ENCODE peak calls at places on chromosomes 2 and 18, in four cellular contexts. One of them, this sample, is unnamed. For H3K36me3 and H3K27me3, the result is how much of the 10 kb centered on the place peaks cover.

GRCh38 chr2:133138693-133139092 is 429.6 kb downstream of the NCKAP5 start:
- DNase-seq in IMR-90: no peak
- DNase-seq in colonic mucosa: no peak
- DNase-seq in lower lobe of right lung: no peak
- DNase-seq in this sample: no peak

GRCh38 chr2:85577063-85577385 is 362 bp upstream of the VAMP8 start:
- DNase-seq in IMR-90: no peak
- DNase-seq in colonic mucosa: no peak
- DNase-seq in lower lobe of right lung: no peak
- DNase-seq in this sample: no peak

GRCh38 chr2:36541891-36542595 is 55.9 kb downstream of the FEZ2 start:
- DNase-seq in IMR-90: no peak
- DNase-seq in colonic mucosa: no peak
- DNase-seq in lower lobe of right lung: no peak
- DNase-seq in this sample: no peak

GRCh38 chr2:160054984-160055725 is 7.3 kb downstream of the PLA2R1 start:
- DNase-seq in IMR-90: no peak
- DNase-seq in colonic mucosa: no peak
- DNase-seq in lower lobe of right lung: no peak
- DNase-seq in this sample: no peak

GRCh38 chr2:35099345-35099744 is 1256.2 kb upstream of the CRIM1 start:
- DNase-seq in IMR-90: no peak
- DNase-seq in colonic mucosa: no peak
- DNase-seq in lower lobe of right lung: no peak
- DNase-seq in this sample: no peak

GRCh38 chr2:69594341-69594740 is 49.2 kb downstream of the AAK1 start:
- DNase-seq in IMR-90: peak
- DNase-seq in colonic mucosa: no peak
- DNase-seq in lower lobe of right lung: no peak
- DNase-seq in this sample: no peak

GRCh38 chr2:196453613-196454047 is 185.9 kb upstream of the CCDC150 start:
- DNase-seq in IMR-90: peak
- DNase-seq in colonic mucosa: peak
- DNase-seq in lower lobe of right lung: no peak
- DNase-seq in this sample: peak

GRCh38 chr2:97748397-97748796 is 35.0 kb downstream of the ZAP70 start:
- DNase-seq in IMR-90: no peak
- DNase-seq in colonic mucosa: no peak
- DNase-seq in lower lobe of right lung: no peak
- DNase-seq in this sample: peak

GRCh38 chr2:182142062-182142461 is 156.4 kb downstream of the PPP1R1C start:
- DNase-seq in IMR-90: no peak
- DNase-seq in colonic mucosa: no peak
- DNase-seq in lower lobe of right lung: no peak
- DNase-seq in this sample: no peak

GRCh38 chr18:7876354-7876753 is 309.2 kb downstream of the PTPRM start:
- DNase-seq in IMR-90: no peak
- DNase-seq in colonic mucosa: no peak
- DNase-seq in lower lobe of right lung: no peak
- DNase-seq in this sample: no peak

GRCh38 chr2:159615936-159616733 is at the start of gene BAZ2B:
- DNase-seq in IMR-90: peak
- DNase-seq in colonic mucosa: peak
- DNase-seq in lower lobe of right lung: no peak
- DNase-seq in this sample: peak

GRCh38 chr2:26727641-26728561 is 35.4 kb downstream of the KCNK3 start:
- DNase-seq in IMR-90: no peak
- DNase-seq in colonic mucosa: no peak
- DNase-seq in lower lobe of right lung: no peak
- DNase-seq in this sample: no peak

GRCh38 chr2:182694189-182694588 is 21.9 kb upstream of the DNAJC10 start:
- DNase-seq in IMR-90: no peak
- DNase-seq in colonic mucosa: no peak
- DNase-seq in lower lobe of right lung: no peak
- DNase-seq in this sample: no peak

DNA sequence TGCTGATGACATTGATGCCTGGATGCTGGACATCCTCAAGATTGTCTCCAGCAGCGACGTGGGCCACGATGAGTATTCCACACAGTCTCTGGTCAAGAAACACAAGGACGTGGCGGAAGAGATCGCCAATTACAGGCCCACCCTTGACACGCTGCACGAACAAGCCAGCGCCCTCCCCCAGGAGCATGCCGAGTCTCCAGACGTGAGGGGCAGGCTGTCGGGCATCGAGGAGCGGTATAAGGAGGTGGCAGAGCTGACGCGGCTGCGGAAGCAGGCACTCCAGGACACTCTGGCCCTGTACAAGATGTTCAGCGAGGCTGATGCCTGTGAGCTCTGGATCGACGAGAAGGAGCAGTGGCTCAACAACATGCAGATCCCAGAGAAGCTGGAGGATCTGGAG is 94.1 kb upstream of the EML6 start:
- DNase-seq in IMR-90: no peak
- DNase-seq in colonic mucosa: no peak
- DNase-seq in lower lobe of right lung: no peak
- DNase-seq in this sample: no peak
- H3K36me3 ChIP-seq in IMR-90: half or more
- H3K36me3 ChIP-seq in colonic mucosa: under half
- H3K36me3 ChIP-seq in lower lobe of right lung: half or more
- H3K36me3 ChIP-seq in this sample: half or more

GRCh38 chr2:105769504-105769903 is 24.8 kb downstream of the NCK2 start:
- DNase-seq in IMR-90: no peak
- DNase-seq in colonic mucosa: no peak
- DNase-seq in lower lobe of right lung: no peak
- DNase-seq in this sample: no peak
- TF ChIP-seq CTCF in IMR-90: no peak
- TF ChIP-seq CTCF in colonic mucosa: no peak
- TF ChIP-seq CTCF in lower lobe of right lung: peak
- TF ChIP-seq CTCF in this sample: no peak

GRCh38 chr18:50039736-50040135 is 155.2 kb downstream of the MYO5B start:
- DNase-seq in IMR-90: no peak
- DNase-seq in colonic mucosa: no peak
- DNase-seq in lower lobe of right lung: no peak
- DNase-seq in this sample: no peak
- H3K27me3 ChIP-seq in IMR-90: under half
- H3K27me3 ChIP-seq in colonic mucosa: under half
- H3K27me3 ChIP-seq in lower lobe of right lung: under half
- H3K27me3 ChIP-seq in this sample: under half

GRCh38 chr2:219214141-219214540 is 4.6 kb downstream of the ABCB6 start:
- DNase-seq in IMR-90: no peak
- DNase-seq in colonic mucosa: no peak
- DNase-seq in lower lobe of right lung: no peak
- DNase-seq in this sample: no peak
- H3K36me3 ChIP-seq in IMR-90: half or more
- H3K36me3 ChIP-seq in colonic mucosa: under half
- H3K36me3 ChIP-seq in lower lobe of right lung: under half
- H3K36me3 ChIP-seq in this sample: half or more

DNA sequence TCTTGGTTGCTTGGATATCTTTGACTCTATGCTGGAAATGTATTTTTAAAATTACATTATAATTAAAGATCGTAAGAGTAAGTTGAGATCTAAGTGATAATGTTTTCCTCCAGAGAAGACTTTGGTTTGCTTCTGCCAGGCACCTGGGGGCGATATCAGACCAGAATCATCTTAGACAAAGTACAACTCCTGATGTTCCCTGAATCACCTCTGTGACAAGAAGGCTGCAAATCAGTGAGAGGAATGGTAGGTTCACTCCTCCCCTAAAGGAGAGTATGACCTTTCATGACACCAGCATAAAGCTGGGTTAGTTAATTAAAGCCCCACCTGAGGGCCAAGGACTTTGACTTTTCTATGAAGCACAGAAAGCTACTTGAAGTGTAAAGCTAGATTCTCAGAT is 114.4 kb upstream of the DTNA start:
- DNase-seq in IMR-90: peak
- DNase-seq in colonic mucosa: no peak
- DNase-seq in lower lobe of right lung: no peak
- DNase-seq in this sample: no peak
- TF ChIP-seq CTCF in IMR-90: peak
- TF ChIP-seq CTCF in colonic mucosa: no peak
- TF ChIP-seq CTCF in lower lobe of right lung: peak
- TF ChIP-seq CTCF in this sample: no peak

GRCh38 chr2:193467276-193467987 is 1272.7 kb upstream of the TMEFF2 start:
- DNase-seq in IMR-90: no peak
- DNase-seq in colonic mucosa: no peak
- DNase-seq in lower lobe of right lung: no peak
- DNase-seq in this sample: no peak
- H3K27me3 ChIP-seq in IMR-90: under half
- H3K27me3 ChIP-seq in colonic mucosa: under half
- H3K27me3 ChIP-seq in lower lobe of right lung: under half
- H3K27me3 ChIP-seq in this sample: under half

GRCh38 chr2:6945087-6945813 is 28.0 kb downstream of the RNF144A start:
- DNase-seq in IMR-90: no peak
- DNase-seq in colonic mucosa: no peak
- DNase-seq in lower lobe of right lung: no peak
- DNase-seq in this sample: no peak

GRCh38 chr2:6944546-6944945 is 27.3 kb downstream of the RNF144A start:
- DNase-seq in IMR-90: no peak
- DNase-seq in colonic mucosa: no peak
- DNase-seq in lower lobe of right lung: no peak
- DNase-seq in this sample: no peak

GRCh38 chr2:6943523-6943922 is 26.3 kb downstream of the RNF144A start:
- DNase-seq in IMR-90: no peak
- DNase-seq in colonic mucosa: no peak
- DNase-seq in lower lobe of right lung: no peak
- DNase-seq in this sample: no peak

GRCh38 chr2:6942848-6943247 is 25.6 kb downstream of the RNF144A start:
- DNase-seq in IMR-90: no peak
- DNase-seq in colonic mucosa: no peak
- DNase-seq in lower lobe of right lung: no peak
- DNase-seq in this sample: no peak

GRCh38 chr2:6943971-6944370 is 26.8 kb downstream of the RNF144A start:
- DNase-seq in IMR-90: no peak
- DNase-seq in colonic mucosa: no peak
- DNase-seq in lower lobe of right lung: no peak
- DNase-seq in this sample: no peak
- H3K36me3 ChIP-seq in IMR-90: under half
- H3K36me3 ChIP-seq in colonic mucosa: under half
- H3K36me3 ChIP-seq in lower lobe of right lung: under half
- H3K36me3 ChIP-seq in this sample: under half

This sample was measured in BE2C.